ENCODE peak calls at places on chromosome 1, in seven cellular contexts. M, H, Y, S, U, B and W are unnamed samples.

GRCh38 chr1:87826639-87827345 is 498.1 kb downstream of the LMO4 start:
- DNase-seq in M (peak), H (peak), Y (peak), S (no peak), U (peak), B (peak), W (peak)

GRCh38 chr1:91736999-91737615 is 148.8 kb downstream of the TGFBR3 start:
- DNase-seq in M (peak), H (no peak), Y (peak), S (no peak), U (peak), B (peak), W (no peak)

GRCh38 chr1:115142616-115143015 is 53.3 kb upstream of the TSPAN2 start:
- DNase-seq in M (no peak), H (no peak), Y (no peak), S (no peak), U (peak), B (no peak), W (no peak)

GRCh38 chr1:81967957-81968356 is 167.2 kb downstream of the ADGRL2 start:
- DNase-seq in M (no peak), H (no peak), Y (no peak), S (no peak), U (no peak), B (no peak), W (no peak)

GRCh38 chr1:113405573-113405972 is 15.3 kb downstream of the MAGI3 start:
- DNase-seq in M (no peak), H (no peak), Y (no peak), S (no peak), U (no peak), B (no peak), W (no peak)

GRCh38 chr1:192443616-192444015 is 126.8 kb downstream of the RGS21 start:
- DNase-seq in M (no peak), H (no peak), Y (no peak), S (no peak), U (peak), B (no peak), W (no peak)

GRCh38 chr1:115182012-115182715 is 92.9 kb upstream of the TSPAN2 start:
- DNase-seq in M (no peak), H (no peak), Y (no peak), S (no peak), U (no peak), B (no peak), W (no peak)

GRCh38 chr1:88647749-88648415 is 36.2 kb upstream of the PKN2 start:
- DNase-seq in M (no peak), H (no peak), Y (no peak), S (no peak), U (no peak), B (no peak), W (no peak)

GRCh38 chr1:172484252-172484651 is 40.4 kb upstream of the PIGC start:
- DNase-seq in M (no peak), H (no peak), Y (no peak), S (no peak), U (no peak), B (no peak), W (no peak)

GRCh38 chr1:158371188-158371953 is 17.7 kb downstream of the CD1E start:
- DNase-seq in M (no peak), H (no peak), Y (no peak), S (no peak), U (no peak), B (no peak), W (no peak)

GRCh38 chr1:81230983-81231728 is 569.6 kb upstream of the ADGRL2 start:
- DNase-seq in M (no peak), H (no peak), Y (no peak), S (no peak), U (peak), B (no peak), W (no peak)

GRCh38 chr1:175480343-175480827 is 263.0 kb downstream of the TNR start:
- DNase-seq in M (no peak), H (no peak), Y (no peak), S (no peak), U (no peak), B (no peak), W (no peak)

GRCh38 chr1:234206651-234207284 is 166.5 kb upstream of the COA6 start:
- DNase-seq in M (no peak), H (no peak), Y (no peak), S (no peak), U (peak), B (no peak), W (no peak)

GRCh38 chr1:92411511-92411910 is 75.2 kb downstream of the GFI1 start:
- DNase-seq in M (no peak), H (no peak), Y (peak), S (no peak), U (peak), B (no peak), W (peak)

GRCh38 chr1:10283318-10283984 is 73.1 kb downstream of the KIF1B start:
- DNase-seq in M (no peak), H (no peak), Y (no peak), S (no peak), U (no peak), B (no peak), W (no peak)

GRCh38 chr1:41856361-41857285 is 62.1 kb downstream of the HIVEP3 start:
- DNase-seq in M (no peak), H (no peak), Y (no peak), S (no peak), U (no peak), B (no peak), W (no peak)

GRCh38 chr1:201703646-201704438 is 125.1 kb upstream of the IPO9 start:
- DNase-seq in M (peak), H (peak), Y (peak), S (peak), U (peak), B (peak), W (peak)

GRCh38 chr1:66402194-66402593 is 131.8 kb upstream of the SGIP1 start:
- DNase-seq in M (peak), H (no peak), Y (peak), S (no peak), U (no peak), B (peak), W (peak)

GRCh38 chr1:201614262-201615015 is 75.5 kb downstream of the NAV1 start:
- DNase-seq in M (no peak), H (peak), Y (no peak), S (no peak), U (peak), B (no peak), W (peak)

GRCh38 chr1:7279753-7280150 is 491.3 kb upstream of the VAMP3 start:
- DNase-seq in M (no peak), H (no peak), Y (no peak), S (no peak), U (no peak), B (no peak), W (no peak)

GRCh38 chr1:12135612-12136011 is 31.2 kb upstream of the TNFRSF1B start:
- DNase-seq in M (no peak), H (no peak), Y (no peak), S (no peak), U (no peak), B (peak), W (no peak)

GRCh38 chr1:159804924-159805323 is 2.8 kb downstream of the FCRL6 start:
- DNase-seq in M (no peak), H (no peak), Y (no peak), S (no peak), U (peak), B (no peak), W (no peak)

GRCh38 chr1:6483010-6483760 is 8.3 kb downstream of the PLEKHG5 start:
- DNase-seq in M (no peak), H (peak), Y (peak), S (peak), U (no peak), B (no peak), W (no peak)

GRCh38 chr1:39301606-39302005 is 97.1 kb downstream of the MACF1 start:
- DNase-seq in M (no peak), H (no peak), Y (no peak), S (no peak), U (peak), B (no peak), W (no peak)

GRCh38 chr1:167795810-167796740 is 74.3 kb downstream of the MPZL1 start:
- DNase-seq in M (no peak), H (no peak), Y (no peak), S (no peak), U (no peak), B (peak), W (no peak)

GRCh38 chr1:183281039-183281438 is 95.0 kb downstream of the LAMC2 start:
- DNase-seq in M (peak), H (peak), Y (peak), S (no peak), U (peak), B (peak), W (peak)

GRCh38 chr1:13675222-13675621 is 24.8 kb upstream of the PRDM2 start:
- DNase-seq in M (no peak), H (no peak), Y (no peak), S (no peak), U (no peak), B (no peak), W (no peak)

GRCh38 chr1:226279498-226279897 is 29.5 kb downstream of the LIN9 start:
- DNase-seq in M (no peak), H (no peak), Y (no peak), S (no peak), U (no peak), B (no peak), W (no peak)

GRCh38 chr1:217630711-217631591 is at the start of the genes GPATCH2 and SPATA17:
- DNase-seq in M (peak), H (peak), Y (peak), S (peak), U (peak), B (peak), W (peak)
- TF ChIP-seq POLR2A in M (no peak), H (peak), Y (peak), S (peak), U (peak), B (no peak), W (peak)

DNA sequence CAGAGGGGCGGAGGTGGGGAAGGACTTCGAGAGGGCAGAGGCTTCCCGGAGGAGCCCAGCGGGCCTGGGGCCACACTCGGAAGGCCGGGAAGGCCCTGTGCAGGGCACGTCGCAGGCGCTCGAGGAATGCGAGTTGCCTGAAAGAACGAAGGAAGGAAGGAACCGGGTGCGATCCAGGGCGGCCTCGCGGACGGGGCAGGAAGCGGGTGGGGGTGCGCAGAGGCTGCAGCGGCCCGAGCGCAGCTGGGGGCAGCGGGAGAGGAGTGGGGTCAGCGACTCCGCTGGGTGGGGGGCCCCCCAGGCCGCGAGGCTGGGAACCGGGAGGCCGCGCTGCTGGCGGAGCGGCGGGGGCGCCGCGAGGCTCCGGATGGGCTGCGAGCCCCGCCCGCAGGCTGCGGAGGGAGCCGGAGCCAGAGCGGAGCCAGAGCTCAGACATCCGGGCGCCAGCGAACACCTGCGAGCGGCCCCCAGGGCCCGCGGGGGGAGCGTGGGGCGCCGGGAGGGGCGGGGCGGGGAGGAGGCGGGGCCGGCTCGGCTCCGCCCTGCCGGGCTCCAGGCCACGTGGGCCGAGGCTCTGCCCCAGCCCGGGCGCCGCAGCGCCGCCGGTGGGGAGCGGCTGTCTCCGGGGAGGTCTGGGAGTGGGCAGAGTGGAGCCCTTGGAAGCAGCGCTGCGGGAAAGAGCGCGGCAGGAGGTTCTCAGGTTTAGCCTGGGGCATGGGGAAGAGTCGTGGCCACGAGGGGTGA is 4.6 kb downstream of the ID3 start:
- DNase-seq in M (peak), H (peak), Y (peak), S (peak), U (peak), B (peak), W (peak)
- TF ChIP-seq POLR2A in M (peak), H (peak), Y (peak), S (peak), U (peak), B (peak), W (no peak)

GRCh38 chr1:23591460-23592208 is 32.3 kb upstream of the ID3 start:
- DNase-seq in M (no peak), H (no peak), Y (no peak), S (no peak), U (peak), B (no peak), W (no peak)
- TF ChIP-seq POLR2A in M (no peak), H (no peak), Y (no peak), S (no peak), U (no peak), B (no peak), W (no peak)

DNA sequence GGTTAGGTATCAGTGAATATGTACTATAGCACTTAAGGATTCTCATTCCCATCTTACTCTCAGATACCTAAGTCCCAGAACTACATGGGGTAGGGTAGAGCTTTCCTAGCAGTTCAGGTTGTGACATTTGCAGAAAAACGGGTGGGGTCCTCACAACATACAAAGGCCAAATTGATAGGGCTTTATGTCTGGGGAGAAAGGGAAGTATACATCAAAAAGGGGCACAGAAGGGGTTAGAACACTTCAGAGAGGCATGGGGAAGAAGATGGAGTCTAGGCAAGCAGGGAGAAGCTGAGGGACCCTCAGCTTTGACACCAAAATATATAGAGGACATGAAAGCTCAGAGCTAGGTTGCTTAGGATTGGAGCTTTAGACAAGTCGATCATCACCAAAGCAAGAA is 3.6 kb downstream of the UROD start:
- DNase-seq in M (no peak), H (no peak), Y (no peak), S (no peak), U (no peak), B (no peak), W (no peak)
- TF ChIP-seq POLR2A in M (no peak), H (no peak), Y (no peak), S (no peak), U (no peak), B (no peak), W (no peak)

GRCh38 chr1:26429741-26430140 is 2.4 kb upstream of the DHDDS start:
- DNase-seq in M (no peak), H (no peak), Y (no peak), S (no peak), U (no peak), B (no peak), W (no peak)

GRCh38 chr1:26438041-26438440 is 5.9 kb downstream of the DHDDS start:
- DNase-seq in M (no peak), H (no peak), Y (no peak), S (no peak), U (no peak), B (no peak), W (no peak)

GRCh38 chr1:26432793-26433192 is 672 bp downstream of the DHDDS start:
- DNase-seq in M (no peak), H (no peak), Y (peak), S (no peak), U (no peak), B (no peak), W (no peak)

GRCh38 chr1:26434161-26434752 is 2.1 kb downstream of the DHDDS start:
- DNase-seq in M (no peak), H (no peak), Y (no peak), S (no peak), U (no peak), B (no peak), W (no peak)

DNA sequence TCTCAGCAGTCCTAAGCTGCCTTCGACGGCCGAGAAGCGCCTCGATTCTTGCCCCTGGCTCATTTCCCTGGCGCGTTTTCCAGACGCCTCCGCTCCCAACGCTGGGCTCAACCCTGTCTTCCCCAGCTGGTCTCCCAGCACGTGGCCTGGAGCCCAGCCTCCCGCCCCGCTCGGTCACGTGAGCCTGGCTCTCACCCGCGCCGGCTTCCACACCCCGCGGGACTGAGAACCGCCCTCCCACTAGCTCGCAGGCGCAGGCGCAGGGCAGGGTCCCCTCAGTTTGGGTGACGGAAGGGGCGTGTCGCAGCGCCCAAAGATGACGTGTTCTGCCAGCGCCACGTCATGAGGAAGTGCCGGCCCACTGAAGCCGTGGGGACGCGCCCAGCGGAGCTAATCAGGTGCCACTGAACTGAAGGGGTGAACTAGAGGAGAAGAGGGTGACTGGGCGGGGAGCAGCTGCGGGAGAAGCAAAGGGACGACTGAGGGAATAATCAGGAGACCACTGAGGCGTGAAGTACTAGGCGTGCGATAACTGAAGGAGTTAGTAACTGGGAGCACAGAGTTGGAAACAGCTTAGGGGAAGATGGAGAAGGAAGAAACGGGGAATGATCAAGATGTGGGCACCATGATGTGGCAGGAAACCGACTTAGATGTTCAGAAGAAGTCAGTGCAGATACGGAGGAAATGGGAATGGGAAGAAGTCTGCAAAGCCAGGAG is at the start of gene DHDDS:
- DNase-seq in M (peak), H (peak), Y (peak), S (peak), U (peak), B (peak), W (peak)
- TF ChIP-seq POLR2A in M (no peak), H (peak), Y (peak), S (peak), U (peak), B (peak), W (peak)

GRCh38 chr1:228403231-228403631 is 3.4 kb downstream of the TRIM11 start:
- DNase-seq in M (no peak), H (no peak), Y (no peak), S (no peak), U (no peak), B (no peak), W (no peak)
- TF ChIP-seq POLR2A in M (no peak), H (no peak), Y (no peak), S (no peak), U (no peak), B (no peak), W (no peak)

GRCh38 chr1:156705918-156706646 is 699 bp upstream of the CRABP2 start:
- DNase-seq in M (no peak), H (peak), Y (peak), S (peak), U (peak), B (peak), W (peak)
- TF ChIP-seq POLR2A in M (no peak), H (no peak), Y (no peak), S (no peak), U (no peak), B (no peak), W (no peak)

DNA sequence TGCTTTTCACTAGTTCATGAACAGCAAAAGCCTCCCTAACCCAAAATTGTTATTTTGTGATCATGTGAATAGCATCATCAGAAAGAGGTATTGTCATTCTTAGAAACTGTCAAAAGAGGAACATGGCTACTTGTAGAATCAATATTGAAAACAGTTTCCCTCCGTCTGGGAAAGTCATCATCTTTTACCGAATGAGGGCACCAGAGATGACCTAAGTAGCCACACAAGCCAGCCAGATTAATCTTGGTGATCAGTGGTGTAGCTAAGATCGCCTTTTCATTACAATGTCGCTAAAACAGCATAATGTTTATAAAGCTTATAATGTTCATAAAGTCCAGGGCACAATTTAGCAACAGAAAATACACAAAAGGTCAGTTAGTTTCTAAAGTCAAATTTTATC is 136.1 kb downstream of the SIPA1L2 start:
- DNase-seq in M (no peak), H (no peak), Y (no peak), S (no peak), U (no peak), B (no peak), W (no peak)
- TF ChIP-seq POLR2A in M (no peak), H (no peak), Y (no peak), S (no peak), U (no peak), B (no peak), W (no peak)